ENCODE peak calls at places on chromosomes 3 and 15, in seven cellular contexts. T, H, O, P, M, D and N are unnamed samples.

GRCh38 chr3:114454592-114455251 is 160.9 kb downstream of the TIGIT start:
- DNase-seq in T (no peak), H (no peak), O (no peak), P (peak; percentile 42), M (no peak), D (no peak), N (no peak)

GRCh38 chr3:57161915-57162314 is 3.2 kb downstream of the IL17RD start:
- DNase-seq in T (no peak), H (no peak), O (no peak), P (no peak), M (no peak), D (no peak), N (no peak)

GRCh38 chr3:26118165-26118564 is 328.3 kb downstream of the OXSM start:
- DNase-seq in T (no peak), H (no peak), O (no peak), P (no peak), M (no peak), D (no peak), N (peak; percentile 14)

GRCh38 chr3:125381743-125382142 is 6.6 kb upstream of the ZNF148 start:
- DNase-seq in T (no peak), H (no peak), O (no peak), P (no peak), M (no peak), D (no peak), N (no peak)

GRCh38 chr3:115788921-115789470 is 165.7 kb downstream of the GAP43 start:
- DNase-seq in T (no peak), H (no peak), O (no peak), P (no peak), M (peak; percentile 60), D (no peak), N (no peak)

GRCh38 chr3:46231323-46231722 is 10.9 kb upstream of the CCR3 start:
- DNase-seq in T (no peak), H (no peak), O (no peak), P (no peak), M (no peak), D (no peak), N (no peak)

GRCh38 chr3:32646761-32647160 is 38.2 kb upstream of the CNOT10 start:
- DNase-seq in T (no peak), H (no peak), O (no peak), P (no peak), M (no peak), D (no peak), N (no peak)

GRCh38 chr3:23129062-23129461 is 74.1 kb upstream of the UBE2E2 start:
- DNase-seq in T (no peak), H (no peak), O (no peak), P (no peak), M (no peak), D (no peak), N (no peak)

GRCh38 chr3:66372681-66373350 is 128.0 kb downstream of the LRIG1 start:
- DNase-seq in T (no peak), H (no peak), O (no peak), P (peak; percentile 33), M (no peak), D (no peak), N (peak; percentile 44)

GRCh38 chr3:30458781-30459180 is 147.6 kb upstream of the TGFBR2 start:
- DNase-seq in T (no peak), H (no peak), O (no peak), P (no peak), M (no peak), D (no peak), N (no peak)

DNA sequence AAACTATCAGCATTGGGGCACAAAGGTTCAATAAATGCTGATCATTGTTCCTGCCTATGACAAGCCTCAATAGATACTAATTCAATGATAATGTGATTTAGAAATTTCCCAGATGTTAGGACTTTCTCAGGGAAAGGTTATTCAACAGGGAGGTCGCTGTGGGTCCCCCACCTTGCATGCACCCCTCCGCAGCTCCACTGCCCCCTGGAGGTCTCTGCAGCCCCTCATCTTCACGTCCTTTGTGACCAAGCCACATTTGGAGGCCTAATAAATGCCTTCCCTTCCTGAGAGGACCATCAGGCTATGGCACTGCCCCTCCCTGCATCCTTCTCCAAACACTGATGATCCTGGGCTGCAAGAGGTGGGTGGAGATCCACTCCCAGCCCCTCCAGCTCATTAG is 50.2 kb downstream of the NOX5 start:
- DNase-seq in T (no peak), H (no peak), O (no peak), P (no peak), M (no peak), D (no peak), N (no peak)
- TF ChIP-seq CTCF in T (no peak), H (no peak), O (no peak), P (no peak), M (no peak), D (no peak), N (no peak)

DNA sequence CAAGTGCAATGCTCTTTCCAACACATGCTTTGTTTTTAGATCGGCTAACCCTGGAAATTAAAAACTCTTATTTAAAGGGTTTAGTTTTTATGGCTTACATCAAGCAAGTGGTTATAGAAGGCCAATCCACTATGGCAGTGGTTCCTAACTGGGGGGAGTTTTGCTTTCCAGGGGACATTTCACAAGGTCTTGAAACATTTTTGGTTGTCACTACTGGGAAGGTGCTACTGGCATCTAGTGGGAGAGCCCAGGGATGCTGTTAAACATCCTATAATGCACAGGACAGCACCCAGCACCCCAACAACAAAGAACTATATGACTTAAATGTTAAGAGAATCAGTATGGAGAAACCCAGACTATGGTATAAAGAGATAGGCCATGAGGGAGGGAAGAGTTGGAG is 439.0 kb downstream of the NTRK3 start:
- DNase-seq in T (no peak), H (no peak), O (no peak), P (no peak), M (no peak), D (no peak), N (no peak)
- TF ChIP-seq CTCF in T (no peak), H (no peak), O (no peak), P (no peak), M (peak; percentile 17), D (peak; percentile 16), N (no peak)

GRCh38 chr3:48188266-48189201 is at the start of gene CDC25A:
- DNase-seq in T (peak; percentile 89), H (peak; percentile 94), O (peak; percentile 97), P (peak; percentile 94), M (peak; percentile 96), D (peak; percentile 98), N (peak; percentile 99)
- TF ChIP-seq CTCF in T (no peak), H (no peak), O (no peak), P (no peak), M (no peak), D (no peak), N (no peak)

GRCh38 chr3:133910422-133910821 is 14.7 kb upstream of the RAB6B start:
- DNase-seq in T (no peak), H (no peak), O (no peak), P (no peak), M (no peak), D (no peak), N (no peak)
- TF ChIP-seq CTCF in T (no peak), H (no peak), O (no peak), P (peak; percentile 20), M (no peak), D (no peak), N (no peak)

DNA sequence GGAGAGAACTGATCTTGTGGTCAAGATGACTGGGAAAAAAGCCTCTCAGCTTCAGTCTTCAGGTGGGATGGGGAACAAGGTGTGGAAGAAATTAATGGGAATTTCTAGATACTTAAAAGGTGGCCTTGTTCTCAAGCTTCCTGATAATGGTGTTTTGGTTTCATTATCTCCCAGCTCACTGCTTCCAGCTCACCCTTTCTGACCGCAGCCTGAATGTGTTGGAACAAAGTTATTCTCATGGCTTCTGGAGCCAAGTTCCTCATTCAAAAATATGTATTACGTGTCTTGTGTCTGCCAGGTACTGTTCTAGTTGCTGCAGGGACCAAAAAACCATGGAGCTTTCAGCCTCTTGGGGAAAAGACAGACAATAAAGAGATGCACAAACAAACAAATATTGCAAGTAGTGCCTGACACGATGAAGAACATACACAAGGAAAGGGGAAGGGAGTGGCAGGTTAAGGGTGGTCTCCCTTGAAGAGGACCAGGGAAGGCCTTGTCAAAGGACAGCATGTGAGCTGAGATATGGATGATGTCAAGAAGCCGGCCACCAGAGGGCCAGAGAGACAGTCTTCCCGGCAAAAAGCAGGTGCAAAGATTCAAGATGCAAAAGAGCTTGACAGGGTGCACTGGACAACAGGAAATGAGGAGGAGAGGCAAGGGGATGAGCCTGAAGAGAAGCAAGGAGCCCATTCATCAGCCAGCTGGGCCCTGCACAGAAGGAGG is 35.5 kb downstream of the ARRDC4 start:
- DNase-seq in T (no peak), H (no peak), O (no peak), P (no peak), M (no peak), D (no peak), N (no peak)
- TF ChIP-seq CTCF in T (no peak), H (no peak), O (no peak), P (no peak), M (peak; percentile 29), D (peak; percentile 59), N (no peak)

DNA sequence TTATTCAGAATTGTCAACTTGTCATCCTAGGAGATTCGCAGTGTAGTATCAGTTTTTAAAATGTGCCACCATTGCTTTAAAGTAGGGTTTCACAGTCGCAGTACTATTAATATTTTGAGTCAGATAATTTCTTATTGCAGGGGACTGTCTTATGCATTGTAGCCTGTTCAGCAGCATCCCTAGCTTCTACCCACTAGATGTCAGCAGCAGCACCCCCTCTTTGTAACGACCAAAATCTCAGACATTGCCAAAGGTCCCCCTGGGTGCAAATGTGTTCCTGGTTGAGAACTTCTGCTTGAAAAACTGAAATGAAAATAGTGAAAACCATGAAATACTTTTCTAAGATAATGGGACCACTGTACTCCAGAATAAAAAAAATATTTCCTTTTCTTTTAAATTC is 474.8 kb downstream of the CNTN3 start:
- DNase-seq in T (no peak), H (no peak), O (no peak), P (no peak), M (no peak), D (no peak), N (no peak)
- TF ChIP-seq CTCF in T (no peak), H (no peak), O (no peak), P (no peak), M (peak; percentile 28), D (no peak), N (no peak)

DNA sequence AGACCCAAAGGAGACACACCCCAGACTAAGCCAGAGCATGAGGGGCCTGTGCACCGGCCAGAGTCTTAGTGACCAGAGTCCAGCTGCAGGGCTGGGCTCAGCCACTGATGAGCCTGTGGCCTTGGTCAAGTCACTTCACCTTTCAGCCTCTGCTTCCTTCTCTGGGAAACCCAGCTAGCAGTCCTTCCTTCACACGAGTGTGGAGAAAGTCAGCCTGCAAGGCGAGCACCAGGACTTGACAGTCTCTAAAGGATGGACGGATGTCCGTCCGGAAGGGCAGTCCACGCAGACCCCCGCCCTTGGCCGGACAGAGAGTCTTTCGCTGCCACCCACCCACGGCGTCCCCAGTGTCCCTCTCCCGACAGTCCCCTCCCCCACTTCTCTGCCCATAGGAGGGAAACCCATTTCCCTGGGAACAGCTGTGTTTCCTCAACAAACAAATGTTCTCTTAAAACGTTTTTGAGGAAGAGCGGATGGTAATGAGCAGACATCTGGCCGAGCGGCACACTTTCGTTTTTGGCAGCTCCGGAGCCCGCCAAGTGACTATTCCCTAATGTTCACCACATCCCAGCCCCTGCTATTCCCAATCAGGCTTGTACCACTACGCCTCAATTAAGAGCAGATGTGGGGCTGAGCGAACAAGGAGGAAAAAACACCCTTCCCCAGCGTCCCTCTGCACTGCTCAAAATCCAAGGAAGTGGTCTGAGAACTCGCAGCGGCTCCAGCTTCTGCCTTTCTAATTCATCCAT is 129.1 kb upstream of the SMAD3 start:
- DNase-seq in T (peak; percentile 61), H (no peak), O (no peak), P (no peak), M (peak; percentile 64), D (peak; percentile 62), N (no peak)
- TF ChIP-seq CTCF in T (no peak), H (no peak), O (no peak), P (no peak), M (no peak), D (no peak), N (no peak)